ENCODE peak calls at places on chromosomes 2 and 18, in four cellular contexts. One of them, this sample, is unnamed.

GRCh38 chr2:95043300-95043786 is 17.8 kb downstream of the MAL start:
- DNase-seq in stomach: peak
- DNase-seq in HCT116: no peak
- DNase-seq in upper lobe of right lung: peak
- DNase-seq in this sample: peak

GRCh38 chr18:62187543-62188378 is 706 bp downstream of the RELCH start:
- DNase-seq in stomach: peak
- DNase-seq in HCT116: no peak
- DNase-seq in upper lobe of right lung: peak
- DNase-seq in this sample: peak

GRCh38 chr2:136116813-136117390 is 1.0 kb downstream of the CXCR4 start:
- DNase-seq in stomach: peak
- DNase-seq in HCT116: no peak
- DNase-seq in upper lobe of right lung: peak
- DNase-seq in this sample: peak

GRCh38 chr2:237459741-237460174 is 27.3 kb upstream of the MLPH start:
- DNase-seq in stomach: no peak
- DNase-seq in HCT116: no peak
- DNase-seq in upper lobe of right lung: no peak
- DNase-seq in this sample: no peak

GRCh38 chr2:70855679-70856078 is 20.1 kb upstream of the CD207 start:
- DNase-seq in stomach: no peak
- DNase-seq in HCT116: no peak
- DNase-seq in upper lobe of right lung: no peak
- DNase-seq in this sample: no peak

GRCh38 chr2:219344756-219345458 is 12.4 kb upstream of the RESP18 start:
- DNase-seq in stomach: peak
- DNase-seq in HCT116: no peak
- DNase-seq in upper lobe of right lung: no peak
- DNase-seq in this sample: peak

GRCh38 chr2:70959851-70960832 is 18.3 kb upstream of the ANKRD53 start:
- DNase-seq in stomach: peak
- DNase-seq in HCT116: no peak
- DNase-seq in upper lobe of right lung: peak
- DNase-seq in this sample: no peak

GRCh38 chr2:238387376-238387775 is 39.4 kb upstream of the ASB1 start:
- DNase-seq in stomach: no peak
- DNase-seq in HCT116: no peak
- DNase-seq in upper lobe of right lung: no peak
- DNase-seq in this sample: no peak

GRCh38 chr2:217092710-217093379 is 233.0 kb upstream of the TNP1 start:
- DNase-seq in stomach: peak
- DNase-seq in HCT116: no peak
- DNase-seq in upper lobe of right lung: no peak
- DNase-seq in this sample: no peak

GRCh38 chr2:121058852-121059558 is 226.0 kb downstream of the TFCP2L1 start:
- DNase-seq in stomach: no peak
- DNase-seq in HCT116: no peak
- DNase-seq in upper lobe of right lung: no peak
- DNase-seq in this sample: no peak

GRCh38 chr2:85892216-85892944 is 3.6 kb upstream of the ST3GAL5 start:
- DNase-seq in stomach: no peak
- DNase-seq in HCT116: no peak
- DNase-seq in upper lobe of right lung: no peak
- DNase-seq in this sample: no peak

GRCh38 chr18:23684515-23685197 is 4.6 kb upstream of the LAMA3 start:
- DNase-seq in stomach: no peak
- DNase-seq in HCT116: no peak
- DNase-seq in upper lobe of right lung: no peak
- DNase-seq in this sample: no peak

GRCh38 chr2:16663121-16663905 is 2.3 kb downstream of the CYRIA start:
- DNase-seq in stomach: no peak
- DNase-seq in HCT116: no peak
- DNase-seq in upper lobe of right lung: no peak
- DNase-seq in this sample: no peak

GRCh38 chr2:16442971-16443370 is 222.7 kb downstream of the CYRIA start:
- DNase-seq in stomach: no peak
- DNase-seq in HCT116: no peak
- DNase-seq in upper lobe of right lung: no peak
- DNase-seq in this sample: no peak

GRCh38 chr18:42742474-42742873 is 373.0 kb downstream of the RIT2 start:
- DNase-seq in stomach: no peak
- DNase-seq in HCT116: no peak
- DNase-seq in upper lobe of right lung: no peak
- DNase-seq in this sample: no peak

GRCh38 chr18:42745171-42745570 is 370.3 kb downstream of the RIT2 start:
- DNase-seq in stomach: no peak
- DNase-seq in HCT116: no peak
- DNase-seq in upper lobe of right lung: no peak
- DNase-seq in this sample: no peak

GRCh38 chr18:42745931-42746330 is 369.6 kb downstream of the RIT2 start:
- DNase-seq in stomach: no peak
- DNase-seq in HCT116: no peak
- DNase-seq in upper lobe of right lung: no peak
- DNase-seq in this sample: no peak

GRCh38 chr18:42746794-42747193 is 368.7 kb downstream of the RIT2 start:
- DNase-seq in stomach: no peak
- DNase-seq in HCT116: no peak
- DNase-seq in upper lobe of right lung: no peak
- DNase-seq in this sample: no peak

GRCh38 chr18:42742976-42743755 is 372.3 kb downstream of the RIT2 start:
- DNase-seq in stomach: no peak
- DNase-seq in HCT116: no peak
- DNase-seq in upper lobe of right lung: no peak
- DNase-seq in this sample: no peak
- H3K4me3 ChIP-seq in stomach: no peak
- H3K4me3 ChIP-seq in HCT116: no peak
- H3K4me3 ChIP-seq in upper lobe of right lung: no peak
- H3K4me3 ChIP-seq in this sample: no peak

DNA sequence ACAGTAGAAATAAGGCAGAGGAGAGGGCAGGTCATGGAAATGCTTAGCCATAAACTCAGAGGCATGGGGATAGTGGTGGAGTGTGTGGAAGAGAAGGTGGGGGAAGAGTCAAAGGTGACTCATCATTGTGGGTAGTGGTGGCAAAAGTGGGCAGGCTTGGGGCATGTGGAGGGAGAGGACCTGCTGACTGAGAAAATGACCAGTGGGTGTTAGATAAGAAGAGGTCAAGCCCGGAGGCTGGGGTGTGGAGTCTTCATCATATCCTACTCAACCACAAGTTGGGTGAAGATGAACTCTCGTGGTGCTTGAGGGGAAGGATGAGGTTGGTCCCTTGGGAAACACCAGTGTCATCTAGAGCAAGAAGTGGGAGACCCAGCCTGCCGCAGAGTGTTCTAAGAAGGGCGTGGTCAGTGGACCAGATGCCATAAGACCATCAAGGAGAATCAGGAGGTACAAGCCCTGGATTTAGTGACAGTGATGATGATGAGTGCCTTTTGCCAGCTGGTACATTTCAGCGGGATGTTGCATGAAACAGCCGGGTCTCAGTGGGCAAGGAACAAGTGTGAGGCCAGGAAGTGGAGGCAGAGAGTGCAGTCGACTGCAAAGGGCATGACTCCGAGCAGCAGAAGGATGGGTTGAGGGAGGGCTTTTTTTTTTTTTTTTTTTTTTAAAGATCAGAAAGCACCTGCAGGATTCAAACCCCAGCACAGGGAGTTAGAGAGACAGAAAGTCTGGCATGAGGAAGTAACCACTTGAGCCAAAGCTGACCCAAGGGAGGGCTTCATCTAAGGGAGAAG is 122.6 kb upstream of the SPRED2 start:
- DNase-seq in stomach: no peak
- DNase-seq in HCT116: no peak
- DNase-seq in upper lobe of right lung: no peak
- DNase-seq in this sample: no peak
- H3K27ac ChIP-seq in stomach: no peak
- H3K27ac ChIP-seq in HCT116: no peak
- H3K27ac ChIP-seq in upper lobe of right lung: no peak
- H3K27ac ChIP-seq in this sample: no peak

GRCh38 chr2:73893764-73894474 is 1.1 kb downstream of the ACTG2 start:
- DNase-seq in stomach: no peak
- DNase-seq in HCT116: no peak
- DNase-seq in upper lobe of right lung: no peak
- DNase-seq in this sample: no peak

GRCh38 chr2:73894475-73894850 is 1.7 kb downstream of the ACTG2 start:
- DNase-seq in stomach: no peak
- DNase-seq in HCT116: no peak
- DNase-seq in upper lobe of right lung: no peak
- DNase-seq in this sample: no peak

GRCh38 chr2:73896362-73897239 is 3.8 kb downstream of the ACTG2 start:
- DNase-seq in stomach: no peak
- DNase-seq in HCT116: no peak
- DNase-seq in upper lobe of right lung: no peak
- DNase-seq in this sample: peak

GRCh38 chr2:73894877-73895276 is 2.1 kb downstream of the ACTG2 start:
- DNase-seq in stomach: no peak
- DNase-seq in HCT116: no peak
- DNase-seq in upper lobe of right lung: no peak
- DNase-seq in this sample: no peak

GRCh38 chr2:73895473-73895872 is 2.7 kb downstream of the ACTG2 start:
- DNase-seq in stomach: no peak
- DNase-seq in HCT116: no peak
- DNase-seq in upper lobe of right lung: no peak
- DNase-seq in this sample: no peak
- H3K4me3 ChIP-seq in stomach: peak
- H3K4me3 ChIP-seq in HCT116: no peak
- H3K4me3 ChIP-seq in upper lobe of right lung: no peak
- H3K4me3 ChIP-seq in this sample: no peak

GRCh38 chr2:241983571-241984270 is 114.2 kb downstream of the RTP5 start:
- DNase-seq in stomach: peak
- DNase-seq in HCT116: no peak
- DNase-seq in upper lobe of right lung: no peak
- DNase-seq in this sample: no peak

GRCh38 chr2:241982711-241983570 is 113.4 kb downstream of the RTP5 start:
- DNase-seq in stomach: peak
- DNase-seq in HCT116: no peak
- DNase-seq in upper lobe of right lung: no peak
- DNase-seq in this sample: no peak

GRCh38 chr2:241984271-241984655 is 114.7 kb downstream of the RTP5 start:
- DNase-seq in stomach: no peak
- DNase-seq in HCT116: no peak
- DNase-seq in upper lobe of right lung: no peak
- DNase-seq in this sample: no peak

GRCh38 chr2:241985986-241986329 is 116.4 kb downstream of the RTP5 start:
- DNase-seq in stomach: no peak
- DNase-seq in HCT116: no peak
- DNase-seq in upper lobe of right lung: no peak
- DNase-seq in this sample: peak

GRCh38 chr2:241984658-241985057 is 115.1 kb downstream of the RTP5 start:
- DNase-seq in stomach: peak
- DNase-seq in HCT116: no peak
- DNase-seq in upper lobe of right lung: no peak
- DNase-seq in this sample: no peak
- H3K27ac ChIP-seq in stomach: no peak
- H3K27ac ChIP-seq in HCT116: no peak
- H3K27ac ChIP-seq in upper lobe of right lung: no peak
- H3K27ac ChIP-seq in this sample: no peak